ENCODE peak calls at places on chromosomes 7 and 10, in four cellular contexts. One of them, this sample, is unnamed.

GRCh38 chr7:122532406-122533269 is 166.3 kb downstream of the RNF133 start:
- DNase-seq in A549: peak
- DNase-seq in IMR-90: peak
- DNase-seq in K562: peak
- DNase-seq in this sample: peak

GRCh38 chr7:155710035-155710434 is 65.6 kb downstream of the RBM33 start:
- DNase-seq in IMR-90: no peak
- DNase-seq in K562: no peak
- DNase-seq in A549: no peak
- DNase-seq in this sample: no peak

GRCh38 chr10:63521389-63522128 is at the start of gene REEP3:
- DNase-seq in K562: peak
- DNase-seq in A549: peak
- DNase-seq in IMR-90: peak
- DNase-seq in this sample: peak

GRCh38 chr10:59675812-59676211 is 33.8 kb downstream of the SLC16A9 start:
- DNase-seq in A549: no peak
- DNase-seq in K562: peak
- DNase-seq in IMR-90: no peak
- DNase-seq in this sample: peak

GRCh38 chr7:132298782-132299181 is 277.5 kb downstream of the PLXNA4 start:
- DNase-seq in A549: no peak
- DNase-seq in IMR-90: peak
- DNase-seq in K562: no peak
- DNase-seq in this sample: no peak

GRCh38 chr10:47402681-47403301 is 18.7 kb upstream of the ZNF488 start:
- DNase-seq in A549: peak
- DNase-seq in K562: no peak
- DNase-seq in IMR-90: peak
- DNase-seq in this sample: peak

GRCh38 chr7:2687338-2687869 is 598 bp upstream of the AMZ1 start:
- DNase-seq in A549: no peak
- DNase-seq in IMR-90: peak
- DNase-seq in K562: no peak
- DNase-seq in this sample: no peak

GRCh38 chr7:95376632-95377380 is 19.4 kb downstream of the PON3 start:
- DNase-seq in IMR-90: no peak
- DNase-seq in A549: no peak
- DNase-seq in K562: no peak
- DNase-seq in this sample: no peak

GRCh38 chr10:26486304-26486703 is 48.2 kb downstream of the APBB1IP start:
- DNase-seq in A549: peak
- DNase-seq in K562: no peak
- DNase-seq in IMR-90: peak
- DNase-seq in this sample: no peak

GRCh38 chr10:73908853-73909611 is 1.9 kb upstream of the PLAU start:
- DNase-seq in A549: peak
- DNase-seq in K562: peak
- DNase-seq in IMR-90: peak
- DNase-seq in this sample: peak

GRCh38 chr7:32602470-32602869 is 107.2 kb downstream of the AVL9 start:
- DNase-seq in A549: no peak
- DNase-seq in IMR-90: no peak
- DNase-seq in K562: no peak
- DNase-seq in this sample: no peak

GRCh38 chr7:143126146-143126545 is 5.7 kb upstream of the PIP start:
- DNase-seq in IMR-90: no peak
- DNase-seq in A549: peak
- DNase-seq in K562: no peak
- DNase-seq in this sample: no peak

GRCh38 chr10:132020456-132020855 is 38.7 kb upstream of the BNIP3 start:
- DNase-seq in A549: no peak
- DNase-seq in IMR-90: no peak
- DNase-seq in K562: no peak
- DNase-seq in this sample: no peak

GRCh38 chr7:120991570-120991969 is 3.1 kb downstream of the CPED1 start:
- DNase-seq in A549: no peak
- DNase-seq in K562: no peak
- DNase-seq in IMR-90: peak
- DNase-seq in this sample: no peak

GRCh38 chr7:128833939-128834310 is 3.7 kb downstream of the FLNC start:
- DNase-seq in A549: no peak
- DNase-seq in IMR-90: no peak
- DNase-seq in K562: no peak
- DNase-seq in this sample: no peak

GRCh38 chr10:84177541-84178386 is 4.2 kb downstream of the GPR15LG start:
- DNase-seq in A549: no peak
- DNase-seq in K562: no peak
- DNase-seq in IMR-90: no peak
- DNase-seq in this sample: no peak

GRCh38 chr10:96765406-96766240 is 45.3 kb upstream of the PIK3AP1 start:
- DNase-seq in K562: peak
- DNase-seq in IMR-90: peak
- DNase-seq in A549: peak
- DNase-seq in this sample: peak

GRCh38 chr7:106110885-106111670 is 1.0 kb downstream of the SYPL1 start:
- DNase-seq in K562: no peak
- DNase-seq in A549: no peak
- DNase-seq in IMR-90: no peak
- DNase-seq in this sample: no peak

GRCh38 chr10:13717936-13718772 is 131.4 kb downstream of the PRPF18 start:
- DNase-seq in K562: no peak
- DNase-seq in A549: no peak
- DNase-seq in IMR-90: peak
- DNase-seq in this sample: peak

GRCh38 chr10:131726460-131726861 is 174.3 kb upstream of the PPP2R2D start:
- DNase-seq in A549: no peak
- DNase-seq in IMR-90: no peak
- DNase-seq in K562: no peak
- DNase-seq in this sample: peak

GRCh38 chr7:40680657-40681056 is 545.9 kb downstream of the SUGCT start:
- DNase-seq in K562: peak
- DNase-seq in IMR-90: no peak
- DNase-seq in A549: peak
- DNase-seq in this sample: peak

GRCh38 chr10:5557799-5558771 is 33.3 kb downstream of the CALML3 start:
- DNase-seq in IMR-90: no peak
- DNase-seq in A549: no peak
- DNase-seq in K562: no peak
- DNase-seq in this sample: no peak

GRCh38 chr7:33873981-33874750 is 31.2 kb upstream of the BMPER start:
- DNase-seq in IMR-90: peak
- DNase-seq in K562: no peak
- DNase-seq in A549: peak
- DNase-seq in this sample: no peak

GRCh38 chr7:128170461-128170860 is 70.6 kb upstream of the LEP start:
- DNase-seq in A549: no peak
- DNase-seq in K562: no peak
- DNase-seq in IMR-90: no peak
- DNase-seq in this sample: no peak

GRCh38 chr7:105680505-105681187 is 99.4 kb upstream of the EFCAB10 start:
- DNase-seq in A549: no peak
- DNase-seq in IMR-90: no peak
- DNase-seq in K562: no peak
- DNase-seq in this sample: peak

GRCh38 chr7:142434666-142435174 is 176.9 kb upstream of the PRSS58 start:
- DNase-seq in A549: no peak
- DNase-seq in K562: no peak
- DNase-seq in IMR-90: no peak
- DNase-seq in this sample: no peak

GRCh38 chr10:24483701-24484100 is 240.0 kb downstream of the ARHGAP21 start:
- DNase-seq in IMR-90: peak
- DNase-seq in A549: peak
- DNase-seq in K562: no peak
- DNase-seq in this sample: no peak

GRCh38 chr7:31938650-31939049 is 131.6 kb downstream of the PDE1C start:
- DNase-seq in IMR-90: peak
- DNase-seq in K562: no peak
- DNase-seq in A549: peak
- DNase-seq in this sample: no peak

GRCh38 chr10:113540845-113541553 is 11.9 kb upstream of the HABP2 start:
- DNase-seq in A549: no peak
- DNase-seq in K562: no peak
- DNase-seq in IMR-90: no peak
- DNase-seq in this sample: peak

GRCh38 chr7:23712368-23713284 is 2.6 kb downstream of the STK31 start:
- DNase-seq in A549: peak
- DNase-seq in K562: peak
- DNase-seq in IMR-90: peak
- DNase-seq in this sample: peak

GRCh38 chr7:110204527-110204926 is 886.4 kb upstream of the LRRN3 start:
- DNase-seq in K562: no peak
- DNase-seq in A549: no peak
- DNase-seq in IMR-90: peak
- DNase-seq in this sample: no peak

GRCh38 chr7:14973712-14974428 is 71.3 kb upstream of the DGKB start:
- DNase-seq in K562: no peak
- DNase-seq in IMR-90: no peak
- DNase-seq in A549: no peak
- DNase-seq in this sample: no peak

GRCh38 chr7:50356945-50357268 is 52.4 kb downstream of the IKZF1 start:
- DNase-seq in A549: no peak
- DNase-seq in IMR-90: no peak
- DNase-seq in K562: no peak
- DNase-seq in this sample: no peak

GRCh38 chr7:29485376-29486190 is 78.1 kb upstream of the PRR15 start:
- DNase-seq in IMR-90: no peak
- DNase-seq in K562: no peak
- DNase-seq in A549: no peak
- DNase-seq in this sample: peak

GRCh38 chr7:5495581-5496375 is 72.1 kb upstream of the TNRC18 start:
- DNase-seq in K562: no peak
- DNase-seq in A549: no peak
- DNase-seq in IMR-90: no peak
- DNase-seq in this sample: no peak

DNA sequence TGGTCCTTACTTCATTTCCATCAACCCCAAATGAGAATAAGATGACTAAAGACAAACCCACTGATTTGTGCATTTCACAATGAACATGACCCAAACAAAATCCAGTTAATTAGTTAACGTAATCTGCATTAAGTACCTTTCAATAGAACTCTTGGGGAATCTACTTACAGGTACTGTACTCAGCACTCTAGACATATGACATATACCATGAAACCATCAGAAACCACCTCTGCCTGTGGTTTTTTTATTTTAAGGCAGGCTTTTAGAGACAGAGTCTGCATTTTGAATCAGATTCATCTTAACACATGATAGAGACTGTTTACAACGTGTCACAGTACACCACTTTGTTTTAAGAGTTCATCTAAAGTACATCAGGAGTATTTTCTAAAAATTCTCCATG is 168.4 kb downstream of the BTAF1 start:
- DNase-seq in K562: no peak
- DNase-seq in A549: no peak
- DNase-seq in IMR-90: no peak
- DNase-seq in this sample: no peak
- TF ChIP-seq MAZ in K562: no peak
- TF ChIP-seq MAZ in A549: no peak
- TF ChIP-seq MAZ in IMR-90: no peak
- TF ChIP-seq MAZ in this sample: no peak

GRCh38 chr7:46368871-46369270 is 447.8 kb upstream of the IGFBP3 start:
- DNase-seq in A549: no peak
- DNase-seq in IMR-90: no peak
- DNase-seq in K562: no peak
- DNase-seq in this sample: no peak

DNA sequence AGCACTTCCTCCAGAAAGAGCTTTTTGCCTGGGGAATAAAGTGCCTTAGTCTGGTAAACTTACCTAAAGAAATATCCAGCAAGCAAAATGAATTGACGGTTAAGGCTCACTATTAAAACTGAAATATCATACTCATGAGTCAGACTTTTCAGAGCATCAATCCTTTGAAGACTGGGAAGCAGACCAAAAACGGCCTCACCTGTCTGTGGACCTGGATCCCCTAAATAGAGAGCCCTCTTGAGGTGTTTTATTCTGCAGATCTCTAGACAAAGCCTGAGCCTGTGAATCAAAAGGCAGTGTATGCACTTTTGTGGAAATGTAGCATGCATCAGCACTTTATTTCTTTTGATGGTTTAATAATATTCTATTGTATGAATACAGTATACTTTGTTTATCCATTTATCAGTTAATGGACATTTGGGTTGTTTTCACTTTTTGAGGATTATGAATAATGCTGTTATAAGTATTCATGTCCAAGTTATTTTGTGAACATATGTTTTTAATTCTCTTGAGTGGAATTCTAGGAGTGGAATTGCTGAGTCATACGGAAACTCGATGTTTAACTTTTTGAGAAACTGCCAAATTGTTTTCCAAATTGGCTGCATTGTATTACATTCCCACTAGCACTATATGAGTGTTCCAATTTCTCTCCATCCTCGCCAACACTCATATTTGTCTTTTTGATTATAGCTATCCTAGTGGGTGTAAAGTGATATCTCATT is 449.0 kb upstream of the IGFBP3 start:
- DNase-seq in IMR-90: peak
- DNase-seq in A549: no peak
- DNase-seq in K562: no peak
- DNase-seq in this sample: no peak
- TF ChIP-seq MAZ in IMR-90: no peak
- TF ChIP-seq MAZ in A549: no peak
- TF ChIP-seq MAZ in K562: no peak
- TF ChIP-seq MAZ in this sample: no peak

GRCh38 chr7:9488555-9488954 is 1055.1 kb downstream of the NXPH1 start:
- DNase-seq in K562: no peak
- DNase-seq in IMR-90: peak
- DNase-seq in A549: no peak
- DNase-seq in this sample: no peak
- TF ChIP-seq MAZ in K562: no peak
- TF ChIP-seq MAZ in IMR-90: no peak
- TF ChIP-seq MAZ in A549: no peak
- TF ChIP-seq MAZ in this sample: no peak

GRCh38 chr7:464177-464711 is 55.4 kb downstream of the PDGFA start:
- DNase-seq in IMR-90: no peak
- DNase-seq in A549: no peak
- DNase-seq in K562: no peak
- DNase-seq in this sample: no peak
- TF ChIP-seq MAZ in IMR-90: no peak
- TF ChIP-seq MAZ in A549: no peak
- TF ChIP-seq MAZ in K562: no peak
- TF ChIP-seq MAZ in this sample: no peak

GRCh38 chr10:103837370-103838094 is 17.8 kb downstream of the SH3PXD2A start:
- DNase-seq in A549: no peak
- DNase-seq in K562: no peak
- DNase-seq in IMR-90: no peak
- DNase-seq in this sample: no peak
- TF ChIP-seq MAZ in A549: no peak
- TF ChIP-seq MAZ in K562: no peak
- TF ChIP-seq MAZ in IMR-90: no peak
- TF ChIP-seq MAZ in this sample: no peak